ENCODE peak calls at places on chromosome 21, in eight cellular contexts. K, S, B, E, A, I, U and Q are unnamed samples.

GRCh38 chr21:42653492-42654061 is at the start of gene PDE9A:
- DNase-seq in K (no peak), S (no peak), B (no peak), E (no peak), A (no peak), I (peak), U (peak), Q (peak)

GRCh38 chr21:31354122-31354521 is 10.1 kb upstream of the TIAM1 start:
- DNase-seq in K (no peak), S (no peak), B (no peak), E (no peak), A (no peak), I (no peak), U (peak), Q (no peak)

GRCh38 chr21:42997053-42997452 is 22.7 kb downstream of the PKNOX1 start:
- DNase-seq in K (no peak), S (no peak), B (peak), E (peak), A (peak), I (no peak), U (peak), Q (peak)

GRCh38 chr21:45488839-45489479 is 53.3 kb downstream of the SLC19A1 start:
- DNase-seq in K (no peak), S (no peak), B (no peak), E (no peak), A (no peak), I (no peak), U (no peak), Q (no peak)

GRCh38 chr21:46442938-46443337 is 15.8 kb upstream of the DIP2A start:
- DNase-seq in K (no peak), S (no peak), B (no peak), E (no peak), A (no peak), I (no peak), U (no peak), Q (no peak)

GRCh38 chr21:40623550-40623949 is 223.4 kb downstream of the DSCAM start:
- DNase-seq in K (no peak), S (no peak), B (no peak), E (no peak), A (no peak), I (no peak), U (no peak), Q (no peak)

GRCh38 chr21:44729336-44730027 is 18.1 kb upstream of the TSPEAR start:
- DNase-seq in K (no peak), S (no peak), B (no peak), E (no peak), A (no peak), I (no peak), U (no peak), Q (no peak)

GRCh38 chr21:18204931-18205330 is 39.7 kb upstream of the CHODL start:
- DNase-seq in K (no peak), S (no peak), B (no peak), E (no peak), A (no peak), I (peak), U (no peak), Q (no peak)

GRCh38 chr21:33587792-33588484 is 546 bp downstream of the DONSON start:
- DNase-seq in K (peak), S (peak), B (peak), E (peak), A (peak), I (peak), U (peak), Q (peak)

GRCh38 chr21:29938968-29939858 is 583 bp downstream of the GRIK1 start:
- DNase-seq in K (no peak), S (no peak), B (no peak), E (no peak), A (peak), I (peak), U (peak), Q (no peak)

GRCh38 chr21:41764558-41765392 is 2.1 kb downstream of the RIPK4 start:
- DNase-seq in K (peak), S (no peak), B (no peak), E (no peak), A (no peak), I (no peak), U (no peak), Q (peak)

GRCh38 chr21:44713846-44714245 is 2.5 kb upstream of the TSPEAR start:
- DNase-seq in K (no peak), S (no peak), B (no peak), E (no peak), A (no peak), I (no peak), U (no peak), Q (no peak)

GRCh38 chr21:45834821-45835293 is 146.7 kb upstream of the COL6A1 start:
- DNase-seq in K (no peak), S (no peak), B (no peak), E (no peak), A (no peak), I (no peak), U (no peak), Q (no peak)

GRCh38 chr21:31310750-31311149 is 33.3 kb downstream of the TIAM1 start:
- DNase-seq in K (no peak), S (no peak), B (peak), E (no peak), A (peak), I (peak), U (no peak), Q (no peak)

GRCh38 chr21:42618713-42619112 is 34.7 kb upstream of the PDE9A start:
- DNase-seq in K (no peak), S (no peak), B (no peak), E (no peak), A (no peak), I (peak), U (no peak), Q (peak)

GRCh38 chr21:35340273-35340672 is 291.2 kb upstream of the RUNX1 start:
- DNase-seq in K (no peak), S (no peak), B (no peak), E (no peak), A (no peak), I (no peak), U (no peak), Q (no peak)

GRCh38 chr21:40386301-40386911 is 460.6 kb downstream of the DSCAM start:
- DNase-seq in K (peak), S (no peak), B (peak), E (no peak), A (no peak), I (peak), U (peak), Q (peak)

GRCh38 chr21:42304556-42305454 is 10.4 kb downstream of the TFF3 start:
- DNase-seq in K (no peak), S (no peak), B (no peak), E (no peak), A (no peak), I (no peak), U (no peak), Q (peak)

GRCh38 chr21:41747943-41748738 is 18.7 kb downstream of the RIPK4 start:
- DNase-seq in K (no peak), S (no peak), B (no peak), E (no peak), A (no peak), I (no peak), U (no peak), Q (peak)

GRCh38 chr21:41761211-41762181 is 5.4 kb downstream of the RIPK4 start:
- DNase-seq in K (peak), S (no peak), B (peak), E (no peak), A (no peak), I (no peak), U (peak), Q (peak)

GRCh38 chr21:45383111-45383614 is 21.8 kb upstream of the COL18A1 start:
- DNase-seq in K (no peak), S (no peak), B (no peak), E (no peak), A (no peak), I (peak), U (no peak), Q (peak)

GRCh38 chr21:44426663-44427191 is 28.6 kb upstream of the LRRC3 start:
- DNase-seq in K (no peak), S (no peak), B (no peak), E (no peak), A (no peak), I (no peak), U (no peak), Q (peak)

GRCh38 chr21:28758042-28758882 is 234.4 kb downstream of the LTN1 start:
- DNase-seq in K (no peak), S (no peak), B (peak), E (no peak), A (no peak), I (no peak), U (peak), Q (no peak)

GRCh38 chr21:46115441-46116188 is 17.7 kb downstream of the COL6A2 start:
- DNase-seq in K (no peak), S (no peak), B (no peak), E (no peak), A (no peak), I (no peak), U (no peak), Q (peak)

GRCh38 chr21:35239811-35240219 is 190.7 kb upstream of the RUNX1 start:
- DNase-seq in K (no peak), S (no peak), B (no peak), E (no peak), A (no peak), I (peak), U (no peak), Q (no peak)

GRCh38 chr21:27061783-27062182 is 94.9 kb upstream of the ADAMTS5 start:
- DNase-seq in K (no peak), S (no peak), B (no peak), E (no peak), A (no peak), I (no peak), U (no peak), Q (no peak)

GRCh38 chr21:45110873-45111624 is 36.7 kb downstream of the ADARB1 start:
- DNase-seq in K (no peak), S (no peak), B (no peak), E (no peak), A (no peak), I (no peak), U (no peak), Q (no peak)

GRCh38 chr21:42061866-42062542 is 9.1 kb upstream of the UMODL1 start:
- DNase-seq in K (no peak), S (peak), B (no peak), E (no peak), A (no peak), I (no peak), U (peak), Q (no peak)

GRCh38 chr21:42088148-42088547 is 17.0 kb downstream of the UMODL1 start:
- DNase-seq in K (no peak), S (no peak), B (no peak), E (no peak), A (no peak), I (no peak), U (no peak), Q (no peak)

GRCh38 chr21:45457161-45457831 is 52.3 kb downstream of the COL18A1 start:
- DNase-seq in K (no peak), S (no peak), B (no peak), E (no peak), A (no peak), I (no peak), U (no peak), Q (peak)

GRCh38 chr21:25637846-25638245 is 1.2 kb upstream of the JAM2 start:
- DNase-seq in K (no peak), S (no peak), B (no peak), E (no peak), A (no peak), I (no peak), U (no peak), Q (no peak)

GRCh38 chr21:42833439-42833815 is 45.9 kb downstream of the WDR4 start:
- DNase-seq in K (peak), S (peak), B (peak), E (no peak), A (peak), I (peak), U (no peak), Q (no peak)

GRCh38 chr21:18318156-18318555 is 73.5 kb downstream of the CHODL start:
- DNase-seq in K (no peak), S (no peak), B (no peak), E (no peak), A (no peak), I (peak), U (no peak), Q (no peak)

GRCh38 chr21:39386194-39386593 is 37.3 kb upstream of the HMGN1 start:
- DNase-seq in K (no peak), S (no peak), B (no peak), E (no peak), A (peak), I (peak), U (no peak), Q (peak)

GRCh38 chr21:41957991-41958766 is 4.4 kb upstream of the C2CD2 start:
- DNase-seq in K (peak), S (no peak), B (peak), E (no peak), A (peak), I (no peak), U (peak), Q (peak)

GRCh38 chr21:46286668-46286982 is 483 bp downstream of the YBEY start:
- DNase-seq in K (no peak), S (no peak), B (no peak), E (no peak), A (no peak), I (no peak), U (no peak), Q (no peak)

GRCh38 chr21:32817206-32817605 is 45.7 kb upstream of the PAXBP1 start:
- DNase-seq in K (no peak), S (no peak), B (no peak), E (no peak), A (no peak), I (no peak), U (no peak), Q (no peak)